ENCODE peak calls at places on chromosome 19, in five cellular contexts. T is caudate nucleus; E is amygdala; B is activated naive CD8-positive, alpha-beta T cell treated with anti-CD3 and anti-CD28 coated beads, Interleukin-2, amount 50 U/mL, for 16 hours; X is lower leg skin. P is an unnamed sample.

GRCh38 chr19:46660601-46661019 is 372 bp downstream of the DACT3 start:
- DNase-seq in B (no peak), X (no peak), T (no peak), E (no peak), P (no peak)

GRCh38 chr19:14517446-14517839 is 754 bp downstream of the DNAJB1 start:
- DNase-seq in E (no peak), B (no peak), X (no peak), T (no peak), P (no peak)

GRCh38 chr19:6375411-6376010 is at the start of gene PSPN:
- DNase-seq in E (no peak), X (no peak), B (no peak), T (no peak), P (no peak)

GRCh38 chr19:6828698-6829633 is 56.5 kb downstream of the VAV1 start:
- DNase-seq in X (peak), E (no peak), T (no peak), B (no peak), P (no peak)

GRCh38 chr19:23699521-23699860 is 12.5 kb upstream of the ZNF675 start:
- DNase-seq in B (no peak), T (no peak), X (no peak), E (no peak), P (no peak)

GRCh38 chr19:51064534-51065220 is at the start of gene KLK13:
- DNase-seq in T (no peak), X (peak), E (no peak), B (no peak), P (no peak)

GRCh38 chr19:33496496-33496895 is 25.1 kb downstream of the PEPD start:
- DNase-seq in E (no peak), X (no peak), T (no peak), B (no peak), P (no peak)

GRCh38 chr19:9786819-9787218 is 18.3 kb upstream of the ZNF846 start:
- DNase-seq in T (no peak), E (no peak), B (no peak), X (no peak), P (no peak)

GRCh38 chr19:55723491-55723890 is 14.7 kb downstream of the NLRP9 start:
- DNase-seq in X (no peak), B (no peak), T (no peak), E (no peak), P (no peak)

GRCh38 chr19:29831041-29831548 is 19.3 kb downstream of the CCNE1 start:
- DNase-seq in B (peak), T (no peak), E (no peak), X (no peak), P (no peak)

GRCh38 chr19:10517760-10518443 is 655 bp upstream of the S1PR5 start:
- DNase-seq in B (no peak), X (no peak), T (peak), E (peak), P (no peak)

GRCh38 chr19:54947381-54947780 is at the start of gene NLRP7:
- DNase-seq in B (no peak), X (no peak), T (no peak), E (no peak), P (no peak)

GRCh38 chr19:13887529-13887928 is 10.6 kb downstream of the NANOS3 start:
- DNase-seq in X (no peak), E (no peak), T (no peak), B (no peak), P (no peak)

GRCh38 chr19:53467503-53468262 is at the start of gene ZNF813:
- DNase-seq in B (peak), E (peak), T (peak), X (peak), P (peak)

GRCh38 chr19:28420731-28421550 is 792.0 kb downstream of the UQCRFS1 start:
- DNase-seq in B (no peak), X (peak), E (no peak), T (no peak), P (no peak)

GRCh38 chr19:17681505-17682125 is 6.5 kb downstream of the UNC13A start:
- DNase-seq in T (no peak), X (no peak), E (no peak), B (no peak), P (no peak)

GRCh38 chr19:33325920-33326319 is 23.6 kb upstream of the CEBPA start:
- DNase-seq in T (no peak), E (peak), B (no peak), X (no peak), P (peak)

GRCh38 chr19:47860602-47861297 is 1.7 kb downstream of the TPRX2 start:
- DNase-seq in E (no peak), T (no peak), X (no peak), B (no peak), P (no peak)

GRCh38 chr19:12695090-12695489 is 1.3 kb downstream of the FBXW9 start:
- DNase-seq in B (no peak), T (no peak), X (no peak), E (no peak), P (no peak)

GRCh38 chr19:3607398-3608078 is 863 bp upstream of the TBXA2R start:
- DNase-seq in X (no peak), E (no peak), T (no peak), B (no peak), P (no peak)

GRCh38 chr19:58227964-58228583 is 640 bp upstream of the ZNF544 start:
- DNase-seq in T (no peak), E (no peak), B (no peak), X (no peak), P (no peak)

GRCh38 chr19:15422311-15423075 is 3.7 kb upstream of the AKAP8L start:
- DNase-seq in T (no peak), B (no peak), E (no peak), X (no peak), P (no peak)

GRCh38 chr19:55153652-55154264 is 3.8 kb downstream of the TNNI3 start:
- DNase-seq in B (no peak), T (no peak), E (no peak), X (no peak), P (no peak)

GRCh38 chr19:29259153-29259552 is 46.2 kb upstream of the UQCRFS1 start:
- DNase-seq in T (no peak), B (no peak), E (no peak), X (peak), P (no peak)

GRCh38 chr19:5889288-5889971 is 14.2 kb downstream of the NDUFA11 start:
- DNase-seq in B (no peak), X (no peak), E (no peak), T (no peak), P (no peak)

GRCh38 chr19:38307076-38307475 is 3.0 kb downstream of the C19orf33 start:
- DNase-seq in B (no peak), E (no peak), T (no peak), X (no peak), P (no peak)

GRCh38 chr19:54191671-54192453 is 754 bp downstream of the TSEN34 start:
- DNase-seq in E (no peak), X (no peak), B (no peak), T (no peak), P (no peak)

GRCh38 chr19:45637890-45638667 is 1.1 kb downstream of the EML2 start:
- DNase-seq in T (no peak), X (no peak), B (no peak), E (no peak), P (no peak)

GRCh38 chr19:45645068-45645630 is 6.0 kb upstream of the EML2 start:
- DNase-seq in X (no peak), B (no peak), E (peak), T (peak), P (no peak)

GRCh38 chr19:49553451-49554271 is 25.9 kb downstream of the RCN3 start:
- DNase-seq in X (no peak), E (no peak), B (peak), T (no peak), P (no peak)

GRCh38 chr19:16660763-16661479 is at the start of gene TMEM38A:
- DNase-seq in B (no peak), E (peak), T (no peak), X (peak), P (peak)

GRCh38 chr19:11264452-11265176 is 2.3 kb upstream of the DOCK6 start:
- DNase-seq in X (peak), T (no peak), E (no peak), B (no peak), P (peak)

GRCh38 chr19:50531171-50531612 is 17.5 kb upstream of the ASPDH start:
- DNase-seq in X (no peak), E (no peak), B (no peak), T (peak), P (no peak)

GRCh38 chr19:11247391-11247790 is 8.0 kb downstream of the ANGPTL8 start:
- DNase-seq in E (no peak), B (no peak), T (no peak), X (no peak), P (peak)

GRCh38 chr19:14479985-14480694 is 5.0 kb upstream of the PTGER1 start:
- DNase-seq in X (no peak), B (peak), E (no peak), T (no peak), P (no peak)

P was measured in uterus.